ENCODE peak calls at places on chromosomes 11 and 22, in seven cellular contexts. C, Q, V, B, L, W and X are unnamed samples.

GRCh38 chr11:77396911-77397310 is 77.0 kb downstream of the PAK1 start:
- DNase-seq in C (no peak), Q (no peak), V (no peak), B (no peak), L (no peak), W (no peak), X (no peak)

GRCh38 chr11:47161134-47161854 is 15.4 kb downstream of the ARFGAP2 start:
- DNase-seq in C (peak; percentile 72), Q (peak; percentile 74), V (peak; percentile 59), B (peak; percentile 89), L (peak; percentile 68), W (peak; percentile 70), X (peak; percentile 86)

GRCh38 chr11:34999453-34999852 is 83.0 kb downstream of the PDHX start:
- DNase-seq in C (no peak), Q (no peak), V (no peak), B (no peak), L (no peak), W (no peak), X (no peak)

GRCh38 chr22:37484115-37485005 is 1.8 kb downstream of the MFNG start:
- DNase-seq in C (no peak), Q (peak; percentile 37), V (peak; percentile 83), B (peak; percentile 93), L (no peak), W (no peak), X (peak; percentile 85)

GRCh38 chr22:44891791-44892190 is 118.0 kb downstream of the PHF21B start:
- DNase-seq in C (no peak), Q (no peak), V (no peak), B (no peak), L (no peak), W (no peak), X (no peak)

GRCh38 chr11:59520741-59521140 is 9.4 kb downstream of the OR4D9 start:
- DNase-seq in C (no peak), Q (no peak), V (no peak), B (no peak), L (no peak), W (no peak), X (no peak)

GRCh38 chr11:100340416-100341323 is 346.4 kb upstream of the ARHGAP42 start:
- DNase-seq in C (no peak), Q (no peak), V (no peak), B (no peak), L (peak; percentile 29), W (no peak), X (no peak)

GRCh38 chr11:63687845-63688244 is 6.5 kb downstream of the RTN3 start:
- DNase-seq in C (no peak), Q (no peak), V (no peak), B (no peak), L (no peak), W (no peak), X (no peak)

GRCh38 chr11:129861702-129862107 is 33.7 kb downstream of the NFRKB start:
- DNase-seq in C (peak; percentile 90), Q (no peak), V (peak; percentile 49), B (no peak), L (peak; percentile 92), W (peak; percentile 88), X (no peak)

GRCh38 chr11:101129203-101129943 is at the start of gene PGR:
- DNase-seq in C (peak; percentile 12), Q (peak; percentile 5), V (peak; percentile 71), B (no peak), L (peak; percentile 39), W (no peak), X (no peak)

GRCh38 chr11:59188954-59189353 is 17.0 kb downstream of the DTX4 start:
- DNase-seq in C (no peak), Q (no peak), V (no peak), B (no peak), L (peak; percentile 26), W (no peak), X (no peak)

GRCh38 chr11:117535201-117535869 is 207.7 kb downstream of the CEP164 start:
- DNase-seq in C (no peak), Q (no peak), V (no peak), B (no peak), L (no peak), W (no peak), X (no peak)

GRCh38 chr11:91104237-91104636 is 881.4 kb upstream of the CHORDC1 start:
- DNase-seq in C (peak; percentile 84), Q (no peak), V (no peak), B (no peak), L (peak; percentile 71), W (peak; percentile 59), X (no peak)

GRCh38 chr22:50305658-50306566 is 1.5 kb downstream of the PLXNB2 start:
- DNase-seq in C (peak; percentile 92), Q (peak; percentile 29), V (peak; percentile 89), B (no peak), L (peak; percentile 95), W (peak; percentile 89), X (peak; percentile 80)

GRCh38 chr22:44451016-44451415 is 47.0 kb downstream of the RTL6 start:
- DNase-seq in C (no peak), Q (no peak), V (no peak), B (no peak), L (no peak), W (no peak), X (no peak)

GRCh38 chr11:124943242-124943641 is 7.4 kb upstream of the HEPACAM start:
- DNase-seq in C (no peak), Q (no peak), V (no peak), B (no peak), L (no peak), W (no peak), X (no peak)

GRCh38 chr22:49517211-49517610 is 310.5 kb downstream of the BRD1 start:
- DNase-seq in C (no peak), Q (no peak), V (no peak), B (no peak), L (no peak), W (no peak), X (no peak)

GRCh38 chr11:92752122-92752521 is 217.3 kb upstream of the MTNR1B start:
- DNase-seq in C (no peak), Q (no peak), V (no peak), B (no peak), L (no peak), W (no peak), X (no peak)

GRCh38 chr11:66467034-66467659 is 442 bp downstream of the PELI3 start:
- DNase-seq in C (no peak), Q (peak; percentile 55), V (peak; percentile 45), B (no peak), L (peak; percentile 18), W (peak; percentile 12), X (peak; percentile 73)
- TF ChIP-seq CTCF in C (peak; percentile 10), Q (peak; percentile 41), V (peak; percentile 33), B (peak; percentile 27), L (peak; percentile 32), W (peak; percentile 13), X (no peak)

GRCh38 chr11:69705246-69705856 is 1.5 kb upstream of the FGF19 start:
- DNase-seq in C (no peak), Q (no peak), V (no peak), B (no peak), L (no peak), W (no peak), X (no peak)

GRCh38 chr11:69703711-69704507 is at the start of gene FGF19:
- DNase-seq in C (no peak), Q (peak; percentile 30), V (no peak), B (no peak), L (no peak), W (no peak), X (peak; percentile 50)

GRCh38 chr11:69702769-69703510 is 882 bp downstream of the FGF19 start:
- DNase-seq in C (no peak), Q (peak; percentile 21), V (no peak), B (no peak), L (no peak), W (no peak), X (peak; percentile 54)

GRCh38 chr11:69705901-69706787 is 2.3 kb upstream of the FGF19 start:
- DNase-seq in C (no peak), Q (no peak), V (no peak), B (no peak), L (no peak), W (no peak), X (no peak)

GRCh38 chr11:69704508-69705245 is 855 bp upstream of the FGF19 start:
- DNase-seq in C (no peak), Q (peak; percentile 64), V (no peak), B (no peak), L (no peak), W (peak; percentile 2), X (peak; percentile 64)
- TF ChIP-seq CTCF in C (peak; percentile 41), Q (peak; percentile 56), V (peak; percentile 51), B (no peak), L (peak; percentile 53), W (peak; percentile 60), X (no peak)

DNA sequence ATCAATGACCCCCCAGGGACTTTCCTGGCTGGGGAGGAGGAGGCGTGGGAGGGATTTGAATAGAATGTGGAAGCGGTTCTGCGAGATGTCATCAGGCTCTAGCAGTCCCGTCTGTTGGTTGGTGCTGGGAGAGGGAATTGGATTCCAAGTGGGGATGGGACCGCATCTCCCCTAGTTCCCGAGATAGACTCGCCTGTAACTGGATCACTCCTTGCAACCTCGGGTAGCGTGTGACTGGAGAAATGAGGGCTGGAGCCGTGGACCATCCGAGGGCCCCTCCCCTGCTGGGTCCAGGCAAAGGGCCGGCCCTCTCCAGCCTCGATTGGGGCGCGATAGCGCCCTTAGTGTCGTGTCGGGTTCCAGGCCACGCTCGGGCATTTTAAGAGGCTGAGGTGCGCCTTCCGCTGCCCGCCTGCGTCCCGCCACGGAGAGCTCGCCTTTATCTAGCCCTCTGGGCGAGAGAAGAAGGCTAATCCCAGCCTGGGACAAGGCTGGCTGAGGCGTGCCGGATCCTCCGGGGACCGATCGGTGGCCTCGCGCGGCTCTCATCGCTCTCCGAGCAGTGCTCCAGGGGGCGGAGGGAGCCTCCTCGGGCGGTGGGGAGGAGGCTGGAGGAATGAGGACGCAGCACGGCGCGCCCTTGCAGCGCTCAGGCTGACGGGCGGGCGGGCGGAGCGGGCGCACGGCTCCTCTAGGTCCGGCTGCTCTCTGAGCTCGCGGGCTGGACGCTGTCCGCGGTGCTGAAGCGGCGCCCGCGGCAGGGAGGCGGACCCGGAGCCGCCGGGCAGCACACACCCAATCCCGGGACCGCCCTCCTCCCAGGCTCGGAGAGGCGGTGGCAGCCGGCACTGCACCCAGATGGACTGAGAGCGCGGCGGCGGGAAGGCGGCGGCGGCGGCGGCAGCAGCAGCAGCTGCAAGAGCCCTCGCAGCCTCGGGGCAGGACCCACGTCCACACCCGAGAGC is 107.8 kb downstream of the OSBP2 start:
- DNase-seq in C (peak; percentile 90), Q (peak; percentile 96), V (peak; percentile 89), B (no peak), L (peak; percentile 90), W (peak; percentile 94), X (peak; percentile 86)
- TF ChIP-seq CTCF in C (no peak), Q (no peak), V (peak; percentile 66), B (no peak), L (peak; percentile 33), W (peak; percentile 18), X (no peak)

GRCh38 chr11:3202759-3203158 is 15.9 kb downstream of the MRGPRG start:
- DNase-seq in C (no peak), Q (no peak), V (no peak), B (no peak), L (no peak), W (no peak), X (no peak)

GRCh38 chr11:3201677-3202181 is 16.9 kb downstream of the MRGPRG start:
- DNase-seq in C (no peak), Q (no peak), V (peak; percentile 16), B (no peak), L (no peak), W (no peak), X (no peak)

GRCh38 chr11:3202305-3202704 is 16.3 kb downstream of the MRGPRG start:
- DNase-seq in C (no peak), Q (no peak), V (peak; percentile 11), B (no peak), L (no peak), W (no peak), X (no peak)

GRCh38 chr11:3204141-3205015 is 14.2 kb downstream of the MRGPRG start:
- DNase-seq in C (no peak), Q (no peak), V (peak; percentile 16), B (no peak), L (no peak), W (no peak), X (no peak)

GRCh38 chr11:3203221-3204043 is 15.2 kb downstream of the MRGPRG start:
- DNase-seq in C (no peak), Q (no peak), V (peak; percentile 27), B (no peak), L (no peak), W (no peak), X (no peak)
- TF ChIP-seq CTCF in C (no peak), Q (no peak), V (no peak), B (no peak), L (no peak), W (no peak), X (no peak)